ENCODE peak calls at places on chromosomes 11 and 22, in six cellular contexts. One of them, this sample, is unnamed.

GRCh38 chr11:83480811-83481210 is 194.6 kb upstream of the CCDC90B start:
- DNase-seq in tibial nerve: no peak
- DNase-seq in fibroblast of lung: peak; percentile 13
- DNase-seq in adrenal gland: no peak
- DNase-seq in NCI-H2081: no peak
- DNase-seq in AG08396: no peak
- DNase-seq in this sample: no peak

GRCh38 chr11:72787262-72788104 is 6.4 kb downstream of the STARD10 start:
- DNase-seq in tibial nerve: no peak
- DNase-seq in fibroblast of lung: no peak
- DNase-seq in adrenal gland: no peak
- DNase-seq in NCI-H2081: no peak
- DNase-seq in AG08396: no peak
- DNase-seq in this sample: peak; percentile 85

GRCh38 chr11:68430801-68431200 is 29.8 kb upstream of the PPP6R3 start:
- DNase-seq in tibial nerve: no peak
- DNase-seq in fibroblast of lung: no peak
- DNase-seq in adrenal gland: no peak
- DNase-seq in NCI-H2081: no peak
- DNase-seq in AG08396: no peak
- DNase-seq in this sample: peak; percentile 59

GRCh38 chr11:73141309-73142127 is 600 bp downstream of the FCHSD2 start:
- DNase-seq in tibial nerve: peak; percentile 36
- DNase-seq in fibroblast of lung: peak; percentile 77
- DNase-seq in adrenal gland: peak; percentile 81
- DNase-seq in NCI-H2081: peak; percentile 47
- DNase-seq in AG08396: peak; percentile 83
- DNase-seq in this sample: peak; percentile 64

GRCh38 chr22:35409783-35410662 is 10.1 kb downstream of the MCM5 start:
- DNase-seq in tibial nerve: no peak
- DNase-seq in fibroblast of lung: no peak
- DNase-seq in adrenal gland: no peak
- DNase-seq in NCI-H2081: no peak
- DNase-seq in AG08396: no peak
- DNase-seq in this sample: peak; percentile 26

GRCh38 chr11:693415-693831 is 1.6 kb downstream of the DEAF1 start:
- DNase-seq in tibial nerve: no peak
- DNase-seq in fibroblast of lung: no peak
- DNase-seq in adrenal gland: no peak
- DNase-seq in NCI-H2081: no peak
- DNase-seq in AG08396: no peak
- DNase-seq in this sample: no peak

GRCh38 chr11:63510360-63511130 is 4.7 kb downstream of the LGALS12 start:
- DNase-seq in tibial nerve: peak; percentile 52
- DNase-seq in fibroblast of lung: peak; percentile 63
- DNase-seq in adrenal gland: peak; percentile 60
- DNase-seq in NCI-H2081: no peak
- DNase-seq in AG08396: peak; percentile 72
- DNase-seq in this sample: peak; percentile 62

GRCh38 chr22:47783433-47784366 is 1021.2 kb downstream of the TBC1D22A start:
- DNase-seq in tibial nerve: no peak
- DNase-seq in fibroblast of lung: no peak
- DNase-seq in adrenal gland: no peak
- DNase-seq in NCI-H2081: no peak
- DNase-seq in AG08396: no peak
- DNase-seq in this sample: no peak

GRCh38 chr22:45846952-45847351 is 130.0 kb downstream of the WNT7B start:
- DNase-seq in tibial nerve: no peak
- DNase-seq in fibroblast of lung: no peak
- DNase-seq in adrenal gland: no peak
- DNase-seq in NCI-H2081: no peak
- DNase-seq in AG08396: no peak
- DNase-seq in this sample: no peak

GRCh38 chr11:8532475-8532874 is 61.6 kb downstream of the STK33 start:
- DNase-seq in tibial nerve: no peak
- DNase-seq in fibroblast of lung: no peak
- DNase-seq in adrenal gland: no peak
- DNase-seq in NCI-H2081: no peak
- DNase-seq in AG08396: no peak
- DNase-seq in this sample: no peak

GRCh38 chr11:87300640-87301381 is 263.1 kb downstream of the TMEM135 start:
- DNase-seq in tibial nerve: no peak
- DNase-seq in fibroblast of lung: no peak
- DNase-seq in adrenal gland: no peak
- DNase-seq in NCI-H2081: no peak
- DNase-seq in AG08396: no peak
- DNase-seq in this sample: no peak

GRCh38 chr22:19962909-19963806 is 21.5 kb upstream of the TXNRD2 start:
- DNase-seq in tibial nerve: no peak
- DNase-seq in fibroblast of lung: peak; percentile 53
- DNase-seq in adrenal gland: peak; percentile 79
- DNase-seq in NCI-H2081: no peak
- DNase-seq in AG08396: peak; percentile 66
- DNase-seq in this sample: peak; percentile 91

GRCh38 chr11:134366279-134366678 is 34.5 kb downstream of the GLB1L2 start:
- DNase-seq in tibial nerve: no peak
- DNase-seq in fibroblast of lung: no peak
- DNase-seq in adrenal gland: no peak
- DNase-seq in NCI-H2081: no peak
- DNase-seq in AG08396: no peak
- DNase-seq in this sample: no peak

GRCh38 chr11:120248551-120249278 is 8.8 kb downstream of the POU2F3 start:
- DNase-seq in tibial nerve: no peak
- DNase-seq in fibroblast of lung: peak; percentile 71
- DNase-seq in adrenal gland: no peak
- DNase-seq in NCI-H2081: no peak
- DNase-seq in AG08396: no peak
- DNase-seq in this sample: no peak